ENCODE peak calls at places on chromosomes 4 and X, in six cellular contexts. U is tibial artery; O is heart right ventricle; X is spleen; H is NT2/D1; R is CD8-positive, alpha-beta memory T cell. Q is an unnamed sample.

GRCh38 chr4:121597346-121597934 is 99.3 kb downstream of the ANXA5 start:
- DNase-seq in R (no peak), X (no peak), O (no peak), H (no peak), U (no peak), Q (no peak)

GRCh38 chrX:39203427-39203826 is 402.2 kb downstream of the MID1IP1 start:
- DNase-seq in O (no peak), X (no peak), H (no peak), U (no peak), R (no peak), Q (no peak)

GRCh38 chrX:154367474-154368308 is 6.7 kb downstream of the FLNA start:
- DNase-seq in H (no peak), U (no peak), R (no peak), X (no peak), O (no peak), Q (no peak)

GRCh38 chr4:174080361-174080760 is 203.1 kb downstream of the FBXO8 start:
- DNase-seq in R (no peak), U (no peak), H (no peak), O (no peak), X (no peak), Q (no peak)

GRCh38 chr4:74032064-74032463 is 6.4 kb downstream of the CXCL3 start:
- DNase-seq in R (no peak), H (no peak), O (peak; percentile 25), U (no peak), X (no peak), Q (no peak)

GRCh38 chr4:95830647-95831046 is 9.2 kb upstream of the PDHA2 start:
- DNase-seq in U (no peak), O (no peak), X (no peak), H (no peak), R (no peak), Q (no peak)

GRCh38 chr4:78781086-78781630 is 5.0 kb downstream of the BMP2K start:
- DNase-seq in R (no peak), H (no peak), U (no peak), O (no peak), X (no peak), Q (no peak)

GRCh38 chr4:168811207-168811606 is 198.8 kb downstream of the CBR4 start:
- DNase-seq in H (no peak), X (no peak), O (no peak), U (no peak), R (no peak), Q (no peak)

GRCh38 chrX:39675619-39676018 is 422.1 kb downstream of the BCOR start:
- DNase-seq in H (no peak), U (peak; percentile 80), O (peak; percentile 76), R (no peak), X (no peak), Q (no peak)

GRCh38 chr4:1595789-1596325 is 88.3 kb downstream of the FAM53A start:
- DNase-seq in U (no peak), O (no peak), R (no peak), X (peak; percentile 46), H (no peak), Q (no peak)

GRCh38 chr4:151197258-151197657 is 79.7 kb upstream of the PRSS48 start:
- DNase-seq in H (no peak), X (no peak), R (no peak), O (no peak), U (no peak), Q (no peak)

GRCh38 chrX:115268421-115268820 is 21.1 kb upstream of the LUZP4 start:
- DNase-seq in R (no peak), U (no peak), H (no peak), X (no peak), O (no peak), Q (peak; percentile 45)

GRCh38 chr4:175070444-175070843 is 152.3 kb downstream of the ADAM29 start:
- DNase-seq in H (no peak), U (no peak), O (no peak), R (no peak), X (no peak), Q (no peak)

GRCh38 chr4:159607824-159608223 is 504.9 kb downstream of the RAPGEF2 start:
- DNase-seq in H (peak; percentile 11), O (no peak), R (no peak), U (no peak), X (no peak), Q (no peak)

GRCh38 chrX:10160221-10160620 is 3.4 kb downstream of the CLCN4 start:
- DNase-seq in R (no peak), H (no peak), X (no peak), O (no peak), U (no peak), Q (no peak)

GRCh38 chrX:1809581-1809980 is 194.7 kb downstream of the ASMT start:
- DNase-seq in R (no peak), X (peak; percentile 27), U (no peak), H (no peak), O (no peak), Q (no peak)

GRCh38 chrX:134544614-134545255 is 84.8 kb downstream of the HPRT1 start:
- DNase-seq in H (no peak), R (no peak), X (no peak), U (no peak), O (no peak), Q (no peak)

GRCh38 chr4:1040344-1041146 is 29.1 kb downstream of the FGFRL1 start:
- DNase-seq in H (no peak), U (no peak), X (no peak), R (no peak), O (no peak), Q (no peak)

GRCh38 chr4:136103616-136104015 is 1428.7 kb downstream of the PCDH18 start:
- DNase-seq in X (no peak), R (no peak), U (no peak), O (no peak), H (no peak), Q (no peak)

GRCh38 chr4:56320293-56320692 is 67.0 kb downstream of the AASDH start:
- DNase-seq in X (no peak), R (no peak), H (no peak), O (no peak), U (no peak), Q (no peak)

GRCh38 chr4:82373816-82374740 is at the start of gene HNRNPD:
- DNase-seq in H (peak; percentile 98), O (peak; percentile 99), X (peak; percentile 98), R (peak; percentile 82), U (peak; percentile 99), Q (peak; percentile 99)

GRCh38 chr4:82371398-82371972 is 2.3 kb downstream of the HNRNPD start:
- DNase-seq in R (no peak), O (no peak), X (no peak), U (no peak), H (no peak), Q (no peak)

GRCh38 chr4:82372874-82373815 is 646 bp downstream of the HNRNPD start:
- DNase-seq in R (peak; percentile 63), O (peak; percentile 83), H (peak; percentile 48), U (peak; percentile 87), X (peak; percentile 88), Q (peak; percentile 94)

GRCh38 chr4:82376109-82376508 is 2.3 kb upstream of the HNRNPD start:
- DNase-seq in R (no peak), H (no peak), U (no peak), O (no peak), X (peak; percentile 51), Q (no peak)

DNA sequence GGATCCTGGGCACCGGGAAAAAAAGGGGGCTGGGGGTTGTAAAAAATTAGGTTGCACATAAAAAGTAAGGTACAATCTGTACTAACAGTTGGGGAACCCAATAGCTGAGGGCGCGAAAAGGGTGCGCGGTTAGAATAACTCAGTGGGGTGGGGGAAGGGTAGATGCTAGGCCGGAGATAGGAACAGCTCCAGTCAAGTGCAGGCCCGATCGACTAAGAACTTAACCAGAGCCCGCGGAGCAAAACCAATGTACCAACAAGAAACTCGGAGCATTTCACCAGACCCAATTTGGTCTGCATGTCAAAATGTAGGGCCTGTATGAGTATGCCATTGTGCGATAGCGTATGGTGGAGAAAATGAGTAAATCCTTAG is 1.3 kb downstream of the HNRNPD start:
- DNase-seq in U (no peak), O (peak; percentile 41), X (peak; percentile 79), H (no peak), R (peak; percentile 20), Q (peak; percentile 28)
- H3K4me1 ChIP-seq in U (peaks cover 67% of the 10 kb centered on the region), O (peaks cover 63% of the 10 kb centered on the region), X (peaks cover 69% of the 10 kb centered on the region), H (no peaks in the 10 kb centered on the region), R (peaks cover 61% of the 10 kb centered on the region), Q (peaks cover 33% of the 10 kb centered on the region)

GRCh38 chrX:55451125-55451524 is 802 bp upstream of the MAGEH1 start:
- DNase-seq in H (no peak), O (no peak), X (no peak), U (no peak), R (no peak), Q (no peak)
- H3K4me3 ChIP-seq in H (peak overlapping the region; percentile 72), O (no peak overlapping the region), X (no peak overlapping the region), U (peak overlapping the region; percentile 80), R (peak overlapping the region; percentile 80), Q (no peak overlapping the region)

GRCh38 chrX:107482046-107482445 is 32.6 kb downstream of the FRMPD3 start:
- DNase-seq in X (no peak), H (no peak), U (no peak), O (no peak), R (no peak), Q (no peak)
- H3K9me3 ChIP-seq in X (no peaks in the 10 kb centered on the region), H (no peaks in the 10 kb centered on the region), U (no peaks in the 10 kb centered on the region), O (no peaks in the 10 kb centered on the region), R (no peaks in the 10 kb centered on the region), Q (no peaks in the 10 kb centered on the region)

GRCh38 chr4:76691767-76692689 is 205.9 kb downstream of the SOWAHB start:
- DNase-seq in X (no peak), O (no peak), H (no peak), R (no peak), U (no peak), Q (no peak)
- H3K4me1 ChIP-seq in X (peaks cover 19% of the 10 kb centered on the region), O (peaks cover 40% of the 10 kb centered on the region), H (peaks cover 7% of the 10 kb centered on the region), R (peaks cover 6% of the 10 kb centered on the region), U (peaks cover 78% of the 10 kb centered on the region), Q (peaks cover 13% of the 10 kb centered on the region)

DNA sequence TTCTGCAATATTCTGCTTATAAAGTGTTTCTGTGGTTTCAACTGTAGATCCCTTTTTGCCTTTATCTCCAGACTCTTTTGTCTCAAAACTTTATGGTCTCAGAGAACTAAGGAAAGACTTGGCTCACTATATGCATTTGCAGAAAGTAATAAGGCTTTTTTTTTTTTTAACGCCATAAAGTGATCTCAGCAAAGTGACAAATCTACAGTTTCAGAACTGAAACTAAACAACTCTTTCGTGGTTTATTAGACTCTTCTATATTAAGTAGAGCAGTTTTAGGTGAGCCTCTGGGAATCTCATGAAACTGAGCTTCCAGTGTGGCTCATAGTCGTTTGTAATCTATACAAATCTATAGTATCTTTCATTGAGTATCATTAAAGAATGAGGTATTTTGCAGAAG is 15.3 kb downstream of the ATP7A start:
- DNase-seq in U (no peak), R (no peak), H (no peak), X (no peak), O (no peak), Q (no peak)
- H3K4me3 ChIP-seq in U (no peak overlapping the region), R (no peak overlapping the region), H (no peak overlapping the region), X (no peak overlapping the region), O (no peak overlapping the region), Q (no peak overlapping the region)

Q was measured in HAP-1.